ENCODE peak calls at places on chromosome 2, in five cellular contexts. J, B, Q, V and T are unnamed samples.

GRCh38 chr2:85326406-85326945 is 1.3 kb downstream of the TGOLN2 start:
- DNase-seq in J (no peak), B (no peak), Q (peak), V (peak), T (no peak)

GRCh38 chr2:190181066-190181681 is 118.6 kb upstream of the MSTN start:
- DNase-seq in J (peak), B (no peak), Q (peak), V (no peak), T (no peak)

GRCh38 chr2:174827371-174828369 is 63.4 kb upstream of the CHRNA1 start:
- DNase-seq in J (no peak), B (no peak), Q (peak), V (no peak), T (no peak)

GRCh38 chr2:92073815-92074548 is 2797.2 kb upstream of the TEKT4 start:
- DNase-seq in J (no peak), B (no peak), Q (no peak), V (no peak), T (no peak)

GRCh38 chr2:240557808-240558207 is at the start of gene ANKMY1:
- DNase-seq in J (no peak), B (no peak), Q (peak), V (no peak), T (no peak)

GRCh38 chr2:1661891-1662605 is 82.3 kb downstream of the PXDN start:
- DNase-seq in J (no peak), B (no peak), Q (no peak), V (no peak), T (no peak)

GRCh38 chr2:128446049-128446811 is 127.6 kb upstream of the HS6ST1 start:
- DNase-seq in J (no peak), B (no peak), Q (no peak), V (no peak), T (peak)

GRCh38 chr2:196592912-196593881 is 46.3 kb upstream of the CCDC150 start:
- DNase-seq in J (peak), B (no peak), Q (peak), V (no peak), T (no peak)

GRCh38 chr2:8303322-8303832 is 378.5 kb upstream of the ID2 start:
- DNase-seq in J (no peak), B (no peak), Q (no peak), V (peak), T (no peak)
- TF ChIP-seq CTCF in J (no peak), B (no peak), Q (no peak), V (no peak), T (no peak)

DNA sequence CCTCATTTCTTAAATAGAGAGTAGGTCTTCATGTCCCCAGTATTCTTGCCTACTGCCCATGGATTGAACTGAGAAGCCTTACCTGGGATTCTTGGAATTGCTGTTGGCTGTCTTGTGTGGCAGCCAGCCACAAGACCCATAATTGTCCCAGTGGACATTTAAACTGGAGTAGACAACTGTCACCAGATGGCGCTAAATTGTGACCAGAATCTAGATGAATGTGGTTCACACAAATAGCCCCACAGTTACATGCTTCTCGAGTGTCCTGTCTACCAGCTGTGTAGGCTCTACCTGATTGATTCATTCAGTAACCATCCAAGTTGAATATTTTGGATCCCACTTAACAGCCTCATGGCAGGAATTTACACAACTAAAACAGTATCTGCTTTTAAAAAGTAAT is 73.2 kb downstream of the MAP4K4 start:
- DNase-seq in J (peak), B (no peak), Q (peak), V (no peak), T (no peak)
- TF ChIP-seq CTCF in J (peak), B (peak), Q (no peak), V (peak), T (no peak)

GRCh38 chr2:216635171-216635570 is 2.0 kb downstream of the IGFBP2 start:
- DNase-seq in J (no peak), B (no peak), Q (peak), V (no peak), T (no peak)
- TF ChIP-seq CTCF in J (no peak), B (no peak), Q (no peak), V (no peak), T (no peak)

DNA sequence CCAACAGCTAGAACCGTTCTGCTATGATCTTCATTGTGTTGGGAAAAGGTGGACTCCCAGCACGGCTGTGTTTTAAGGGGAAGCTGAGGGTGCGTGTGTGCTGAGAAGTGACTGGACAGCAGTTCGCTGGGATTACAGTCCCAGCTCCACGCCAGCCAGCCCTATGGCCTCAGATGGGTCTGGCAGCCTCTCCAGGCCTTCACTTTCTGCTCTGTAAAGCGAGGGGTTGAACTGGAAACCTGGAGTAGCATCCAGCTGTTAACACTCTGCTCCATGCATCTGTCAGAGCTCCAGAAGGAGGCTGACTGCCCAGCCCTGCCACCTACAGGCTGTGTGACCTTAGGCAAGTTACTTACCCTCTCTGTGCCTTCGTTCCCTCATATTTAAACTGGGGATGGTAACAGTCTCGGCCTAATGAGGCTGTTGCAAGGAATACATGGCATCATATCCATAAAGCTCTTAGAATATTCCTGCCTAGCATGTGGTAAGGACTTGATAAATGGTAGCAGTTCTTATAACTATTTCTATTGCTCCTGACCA is 80.5 kb downstream of the LRRFIP1 start:
- DNase-seq in J (no peak), B (no peak), Q (no peak), V (no peak), T (no peak)
- TF ChIP-seq CTCF in J (no peak), B (no peak), Q (no peak), V (no peak), T (no peak)

GRCh38 chr2:231640646-231641111 is 48.0 kb downstream of the TEX44 start:
- DNase-seq in J (peak), B (no peak), Q (no peak), V (no peak), T (no peak)

GRCh38 chr2:231646471-231646870 is 53.8 kb downstream of the TEX44 start:
- DNase-seq in J (no peak), B (no peak), Q (no peak), V (no peak), T (no peak)

GRCh38 chr2:231643494-231643888 is 50.8 kb downstream of the TEX44 start:
- DNase-seq in J (no peak), B (no peak), Q (no peak), V (no peak), T (no peak)

GRCh38 chr2:231642631-231643493 is 50.2 kb downstream of the TEX44 start:
- DNase-seq in J (peak), B (peak), Q (peak), V (peak), T (peak)

DNA sequence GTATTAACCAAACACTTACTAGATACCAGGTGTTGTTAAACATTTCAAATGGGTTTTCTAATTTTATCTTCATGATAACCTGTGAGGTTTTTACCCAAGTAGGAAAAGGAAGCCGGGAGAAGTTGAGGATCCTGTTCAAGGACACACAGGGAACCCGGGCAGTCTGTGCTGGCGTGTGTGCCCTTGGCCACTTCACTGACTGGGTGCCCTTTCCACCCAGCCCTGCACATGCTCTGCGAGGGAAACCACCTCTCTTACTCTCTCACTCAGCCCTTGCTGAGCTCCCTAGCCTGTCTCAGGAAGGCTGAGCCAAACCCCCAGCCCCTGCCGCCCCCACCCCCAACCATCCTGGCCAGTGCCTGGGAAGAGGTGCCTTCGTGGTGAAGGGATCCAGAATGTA is 51.8 kb downstream of the TEX44 start:
- DNase-seq in J (no peak), B (no peak), Q (no peak), V (no peak), T (no peak)
- TF ChIP-seq CTCF in J (no peak), B (no peak), Q (no peak), V (no peak), T (no peak)

GRCh38 chr2:112924348-112924747 is 13.4 kb downstream of the IL37 start:
- DNase-seq in J (no peak), B (no peak), Q (no peak), V (no peak), T (no peak)

GRCh38 chr2:112921982-112922381 is 11.0 kb downstream of the IL37 start:
- DNase-seq in J (no peak), B (no peak), Q (no peak), V (no peak), T (no peak)

GRCh38 chr2:112924855-112925254 is 13.9 kb downstream of the IL37 start:
- DNase-seq in J (no peak), B (no peak), Q (no peak), V (no peak), T (no peak)

GRCh38 chr2:112923967-112924338 is 13.0 kb downstream of the IL37 start:
- DNase-seq in J (no peak), B (no peak), Q (no peak), V (no peak), T (no peak)

GRCh38 chr2:112923237-112923966 is 12.4 kb downstream of the IL37 start:
- DNase-seq in J (no peak), B (no peak), Q (peak), V (no peak), T (no peak)
- TF ChIP-seq CTCF in J (no peak), B (no peak), Q (no peak), V (no peak), T (no peak)

DNA sequence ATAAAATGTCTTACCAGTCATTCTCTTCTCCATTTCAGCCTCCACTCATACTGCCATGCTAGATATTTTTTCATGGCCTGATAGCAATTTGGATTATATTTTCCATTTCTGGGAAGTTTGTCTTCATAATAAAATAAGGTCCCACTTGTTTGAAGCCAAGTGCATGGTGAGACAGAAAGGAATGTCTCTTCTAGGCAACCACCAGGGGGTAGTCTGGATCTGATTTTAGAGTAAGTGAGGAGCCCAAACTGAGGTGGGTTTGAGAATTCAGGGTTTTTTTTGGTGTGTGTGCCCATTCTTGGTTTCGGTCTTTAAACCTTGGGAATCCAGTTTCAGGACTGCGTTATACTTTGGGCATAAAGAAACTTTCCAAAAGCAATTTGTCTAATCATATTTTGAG is 315.5 kb downstream of the RPRM start:
- DNase-seq in J (no peak), B (no peak), Q (no peak), V (no peak), T (no peak)
- TF ChIP-seq CTCF in J (peak), B (no peak), Q (no peak), V (no peak), T (no peak)